ENCODE peak calls at places on chromosomes 2 and 18, in four cellular contexts. X is endothelial cell, H is psoas muscle, N is GM12864. K is an unnamed sample.

GRCh38 chr18:35918564-35918963 is 53.9 kb upstream of the RMP24 start:
- DNase-seq in X (no peak), N (no peak), H (no peak), K (no peak)

GRCh38 chr18:79903071-79903635 is 48.3 kb downstream of the SLC66A2 start:
- DNase-seq in H (no peak), X (no peak), N (no peak), K (no peak)

GRCh38 chr2:208062113-208062512 is 36.8 kb upstream of the PLEKHM3 start:
- DNase-seq in X (peak), H (no peak), N (no peak), K (no peak)

GRCh38 chr2:170361359-170361936 is 183.5 kb downstream of the MYO3B start:
- DNase-seq in X (peak), H (no peak), N (peak), K (peak)

GRCh38 chr18:52422985-52423601 is 83.1 kb downstream of the DCC start:
- DNase-seq in N (no peak), H (no peak), X (no peak), K (no peak)

GRCh38 chr2:16386431-16386830 is 279.2 kb downstream of the CYRIA start:
- DNase-seq in N (no peak), H (no peak), X (no peak), K (no peak)

GRCh38 chr2:2226326-2226725 is 104.7 kb downstream of the MYT1L start:
- DNase-seq in X (no peak), N (no peak), H (no peak), K (no peak)

GRCh38 chr2:37711308-37711731 is 39.9 kb upstream of the CDC42EP3 start:
- DNase-seq in N (peak), H (no peak), X (peak), K (no peak)

GRCh38 chr2:237691908-237692600 is 64.7 kb downstream of the LRRFIP1 start:
- DNase-seq in H (peak), X (peak), N (no peak), K (peak)

GRCh38 chr18:77444385-77444784 is 194.7 kb downstream of the GALR1 start:
- DNase-seq in X (no peak), N (no peak), H (no peak), K (no peak)

GRCh38 chr2:147524912-147525311 is 319.9 kb upstream of the ACVR2A start:
- DNase-seq in N (no peak), X (no peak), H (no peak), K (no peak)

GRCh38 chr18:54742654-54743053 is 85.6 kb upstream of the RAB27B start:
- DNase-seq in X (no peak), N (no peak), H (peak), K (no peak)

GRCh38 chr2:156319811-156320490 is 12.6 kb downstream of the NR4A2 start:
- DNase-seq in X (no peak), H (peak), N (no peak), K (peak)

GRCh38 chr2:65228249-65228750 is 669 bp downstream of the ACTR2 start:
- DNase-seq in H (no peak), N (peak), X (no peak), K (peak)

GRCh38 chr18:53702480-53702879 is 522.0 kb downstream of the MBD2 start:
- DNase-seq in N (no peak), H (no peak), X (no peak), K (no peak)

GRCh38 chr2:142944264-142944663 is 66.8 kb downstream of the KYNU start:
- DNase-seq in N (no peak), X (no peak), H (no peak), K (no peak)

GRCh38 chr18:74353169-74353775 is 37.6 kb downstream of the C18orf63 start:
- DNase-seq in X (peak), N (peak), H (no peak), K (peak)

GRCh38 chr18:49612515-49613033 is 50.7 kb downstream of the LIPG start:
- DNase-seq in X (no peak), H (no peak), N (peak), K (peak)

GRCh38 chr2:174021056-174021656 is 56.0 kb upstream of the SP3 start:
- DNase-seq in H (no peak), X (no peak), N (no peak), K (no peak)

GRCh38 chr2:220847587-220847986 is 724.5 kb downstream of the EPHA4 start:
- DNase-seq in X (no peak), H (no peak), N (no peak), K (no peak)

GRCh38 chr2:53751728-53752127 is 15.9 kb upstream of the CHAC2 start:
- DNase-seq in H (no peak), N (peak), X (no peak), K (peak)

GRCh38 chr2:165794520-165794882 is 454 bp upstream of the GALNT3 start:
- DNase-seq in X (peak), H (peak), N (peak), K (peak)

GRCh38 chr2:97740590-97741182 is 27.3 kb downstream of the ZAP70 start:
- DNase-seq in N (no peak), X (peak), H (no peak), K (peak)

GRCh38 chr2:37153224-37153623 is 3.6 kb downstream of the EIF2AK2 start:
- DNase-seq in N (no peak), H (no peak), X (no peak), K (no peak)

GRCh38 chr2:28453396-28453795 is 42.5 kb upstream of the PLB1 start:
- DNase-seq in N (no peak), H (no peak), X (no peak), K (no peak)

DNA sequence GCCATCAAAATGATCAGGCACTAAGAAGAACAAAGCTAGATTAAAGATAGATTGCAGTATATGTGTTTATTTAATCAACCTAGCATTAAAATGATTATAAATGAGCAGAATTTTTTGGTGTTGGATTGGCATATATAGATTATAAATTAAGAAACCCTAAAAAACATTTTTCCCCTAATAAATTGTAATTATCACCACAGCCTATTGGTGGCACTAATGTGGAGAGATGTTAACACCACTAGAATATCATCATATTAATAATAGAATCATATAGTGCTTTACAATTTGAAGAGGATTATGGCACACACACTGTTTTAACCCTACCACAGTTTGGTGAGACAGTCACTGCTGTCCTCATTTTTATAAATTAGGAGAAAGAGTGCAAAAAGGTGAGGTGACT is 112.4 kb upstream of the RND3 start:
- DNase-seq in N (no peak), H (no peak), X (no peak), K (no peak)
- TF ChIP-seq CTCF in N (no peak), H (no peak), X (peak), K (no peak)

GRCh38 chr2:47373747-47374146 is 29.2 kb upstream of the MSH2 start:
- DNase-seq in N (no peak), H (no peak), X (peak), K (no peak)
- TF ChIP-seq CTCF in N (no peak), H (no peak), X (no peak), K (no peak)

GRCh38 chr2:239002960-239003932 is 155.4 kb downstream of the TWIST2 start:
- DNase-seq in N (no peak), H (peak), X (no peak), K (no peak)
- TF ChIP-seq CTCF in N (no peak), H (no peak), X (no peak), K (no peak)

GRCh38 chr18:6484659-6485058 is 69.9 kb upstream of the L3MBTL4 start:
- DNase-seq in X (no peak), H (no peak), N (no peak), K (no peak)

GRCh38 chr18:6479699-6480098 is 65.0 kb upstream of the L3MBTL4 start:
- DNase-seq in X (no peak), N (no peak), H (no peak), K (no peak)

GRCh38 chr18:6478111-6478510 is 63.4 kb upstream of the L3MBTL4 start:
- DNase-seq in X (no peak), N (no peak), H (no peak), K (no peak)

GRCh38 chr18:6486313-6486712 is 71.6 kb upstream of the L3MBTL4 start:
- DNase-seq in X (no peak), H (no peak), N (no peak), K (no peak)

GRCh38 chr18:6482198-6482977 is 67.7 kb upstream of the L3MBTL4 start:
- DNase-seq in N (peak), H (peak), X (peak), K (peak)
- TF ChIP-seq CTCF in N (peak), H (peak), X (no peak), K (peak)

DNA sequence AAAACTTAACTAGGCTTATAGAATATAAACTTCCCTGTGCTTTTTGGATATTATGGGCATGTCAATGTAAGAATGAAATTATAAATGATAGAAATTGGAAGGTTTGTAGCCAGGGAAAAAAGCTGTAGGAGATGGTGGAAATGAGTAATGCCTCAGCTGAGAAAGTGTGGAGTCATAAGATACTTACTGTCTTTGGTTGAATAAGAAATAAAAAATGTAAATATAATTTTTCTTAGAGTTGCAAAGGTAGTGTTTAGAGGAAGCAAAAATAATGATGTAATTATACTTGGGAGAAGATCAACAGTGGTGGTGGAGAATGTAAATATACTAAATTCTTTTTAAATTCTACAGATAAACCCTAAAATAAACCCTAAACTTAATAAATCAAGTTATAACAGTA is 26.2 kb upstream of the RND3 start:
- DNase-seq in N (no peak), H (no peak), X (no peak), K (no peak)
- TF ChIP-seq CTCF in N (no peak), H (no peak), X (no peak), K (no peak)

GRCh38 chr2:60553992-60554648 is 666 bp upstream of the BCL11A start:
- DNase-seq in X (peak), N (no peak), H (no peak), K (peak)
- TF ChIP-seq CTCF in X (no peak), N (no peak), H (no peak), K (no peak)